ENCODE peak calls at places on chromosomes 16 and 17, in eight cellular contexts. B is HTR-8/SVneo, O is mesendoderm, H is vagina, A is lower leg skin, F is amygdala, C is GM23248, N is uterus. V is an unnamed sample.

GRCh38 chr17:15884731-15885130 is 60.2 kb upstream of the ADORA2B start:
- DNase-seq in N (no peak), C (no peak), A (no peak), H (no peak), F (no peak), O (no peak), B (no peak), V (no peak)

GRCh38 chr16:10130482-10130996 is 51.7 kb downstream of the GRIN2A start:
- DNase-seq in F (no peak), O (no peak), B (no peak), C (no peak), H (no peak), N (no peak), A (no peak), V (no peak)

GRCh38 chr16:19578378-19578851 is 22.9 kb downstream of the VPS35L start:
- DNase-seq in F (peak; percentile 78), C (peak; percentile 22), N (no peak), O (no peak), H (no peak), B (no peak), A (no peak), V (peak; percentile 82)

GRCh38 chr16:19116711-19117449 is 3.1 kb downstream of the ITPRIPL2 start:
- DNase-seq in B (no peak), H (no peak), A (no peak), C (peak; percentile 62), O (no peak), N (no peak), F (no peak), V (no peak)

GRCh38 chr17:55433029-55433628 is 11.5 kb upstream of the MMD start:
- DNase-seq in N (no peak), A (no peak), F (no peak), C (peak; percentile 42), O (peak; percentile 76), B (no peak), H (no peak), V (no peak)

GRCh38 chr16:66948034-66948821 is 12.8 kb upstream of the CES3 start:
- DNase-seq in N (no peak), C (peak; percentile 51), F (peak; percentile 23), A (no peak), O (no peak), H (no peak), B (no peak), V (no peak)

GRCh38 chr17:51013322-51013721 is 107.3 kb downstream of the SPAG9 start:
- DNase-seq in N (no peak), F (no peak), C (no peak), H (no peak), A (no peak), B (no peak), O (no peak), V (no peak)

GRCh38 chr17:82241926-82242697 is 13.3 kb downstream of the SLC16A3 start:
- DNase-seq in H (no peak), F (no peak), C (no peak), A (no peak), O (no peak), B (no peak), N (peak; percentile 82), V (no peak)

GRCh38 chr16:2963611-2964415 is at the start of gene KREMEN2:
- DNase-seq in C (peak; percentile 46), N (no peak), B (peak; percentile 83), H (no peak), A (no peak), O (peak; percentile 90), F (no peak), V (no peak)

GRCh38 chr16:3618782-3619166 is 7.4 kb upstream of the SLX4 start:
- DNase-seq in B (no peak), O (no peak), C (peak; percentile 10), F (no peak), H (no peak), N (no peak), A (no peak), V (no peak)

GRCh38 chr16:89864421-89864820 is 9.0 kb upstream of the TCF25 start:
- DNase-seq in F (no peak), O (no peak), H (no peak), C (peak; percentile 32), N (no peak), A (no peak), B (no peak), V (no peak)

GRCh38 chr16:22318690-22319358 is 21.6 kb downstream of the POLR3E start:
- DNase-seq in N (no peak), A (no peak), C (peak; percentile 54), O (peak; percentile 49), B (peak; percentile 27), F (no peak), H (peak; percentile 64), V (no peak)

GRCh38 chr16:86816930-86817625 is 238.7 kb downstream of the FOXL1 start:
- DNase-seq in A (no peak), F (no peak), H (no peak), N (no peak), C (no peak), O (no peak), B (no peak), V (no peak)

GRCh38 chr16:89890200-89890599 is 16.8 kb downstream of the TCF25 start:
- DNase-seq in O (no peak), C (no peak), B (no peak), F (no peak), N (no peak), H (no peak), A (no peak), V (no peak)

GRCh38 chr16:17343729-17344128 is 127.0 kb downstream of the XYLT1 start:
- DNase-seq in F (no peak), A (no peak), C (no peak), B (no peak), H (no peak), N (no peak), O (no peak), V (no peak)

GRCh38 chr16:52914428-52914827 is 138.3 kb downstream of the CHD9NB start:
- DNase-seq in A (no peak), N (no peak), H (no peak), F (no peak), B (no peak), O (no peak), C (no peak), V (no peak)

GRCh38 chr16:52069866-52070265 is 477.1 kb downstream of the TOX3 start:
- DNase-seq in N (no peak), O (peak; percentile 73), H (no peak), B (no peak), C (peak; percentile 43), A (no peak), F (no peak), V (no peak)

GRCh38 chr17:80649672-80650338 is 105.2 kb downstream of the RPTOR start:
- DNase-seq in N (peak; percentile 50), F (no peak), C (peak; percentile 99), O (peak; percentile 90), B (peak; percentile 59), H (no peak), A (peak; percentile 45), V (peak; percentile 40)

GRCh38 chr17:77957215-77957868 is 1.2 kb upstream of the TNRC6C start:
- DNase-seq in O (peak; percentile 29), B (no peak), N (no peak), A (no peak), H (no peak), C (peak; percentile 55), F (peak; percentile 54), V (no peak)

GRCh38 chr17:78853926-78854394 is 13.3 kb upstream of the USP36 start:
- DNase-seq in H (no peak), C (no peak), O (no peak), A (no peak), B (no peak), N (no peak), F (no peak), V (no peak)

GRCh38 chr16:67822511-67822910 is 15.8 kb downstream of the TSNAXIP1 start:
- DNase-seq in H (no peak), A (no peak), F (no peak), O (no peak), C (peak; percentile 68), N (no peak), B (no peak), V (no peak)

GRCh38 chr17:70165383-70165782 is 3.9 kb upstream of the KCNJ2 start:
- DNase-seq in B (no peak), H (no peak), F (no peak), A (no peak), O (no peak), C (no peak), N (no peak), V (no peak)

GRCh38 chr17:29630630-29631193 is 8.0 kb upstream of the CORO6 start:
- DNase-seq in O (no peak), C (no peak), N (no peak), F (no peak), B (no peak), H (no peak), A (no peak), V (no peak)

GRCh38 chr17:41967141-41967920 is 736 bp downstream of the CNP start:
- DNase-seq in A (no peak), H (no peak), O (peak; percentile 36), B (no peak), F (peak; percentile 94), N (no peak), C (peak; percentile 58), V (peak; percentile 94)

GRCh38 chr17:65027305-65027704 is 29.2 kb downstream of the GNA13 start:
- DNase-seq in B (peak; percentile 78), H (no peak), A (no peak), F (no peak), N (no peak), O (peak; percentile 81), C (peak; percentile 81), V (no peak)

GRCh38 chr17:77679589-77679988 is 278.9 kb upstream of the TNRC6C start:
- DNase-seq in F (no peak), O (no peak), H (no peak), C (no peak), A (no peak), N (no peak), B (no peak), V (no peak)

GRCh38 chr16:4679854-4680636 is 13.3 kb upstream of the NUDT16L1 start:
- DNase-seq in B (no peak), A (peak; percentile 58), F (peak; percentile 14), N (peak; percentile 93), C (peak; percentile 16), O (no peak), H (no peak), V (peak; percentile 21)

GRCh38 chr17:41404024-41404651 is 6.7 kb upstream of the KRT31 start:
- DNase-seq in H (no peak), N (peak; percentile 49), A (no peak), B (peak; percentile 88), F (no peak), C (peak; percentile 97), O (peak; percentile 27), V (no peak)

GRCh38 chr17:31390748-31391495 is 553 bp upstream of the RAB11FIP4 start:
- DNase-seq in O (peak; percentile 32), N (no peak), C (peak; percentile 11), H (no peak), B (no peak), A (peak; percentile 13), F (no peak), V (no peak)

GRCh38 chr16:69904495-69905170 is 46.5 kb upstream of the CLEC18A start:
- DNase-seq in B (no peak), A (no peak), F (no peak), C (no peak), H (no peak), O (peak; percentile 29), N (no peak), V (no peak)

GRCh38 chr17:81511800-81512559 is 619 bp downstream of the ACTG1 start:
- DNase-seq in H (no peak), F (no peak), A (peak; percentile 46), O (no peak), B (no peak), C (peak; percentile 84), N (peak; percentile 22), V (no peak)

GRCh38 chr17:44829558-44830358 is at the start of gene GJC1:
- DNase-seq in B (peak; percentile 55), C (peak; percentile 62), A (no peak), H (no peak), F (no peak), O (peak; percentile 34), N (peak; percentile 60), V (no peak)

GRCh38 chr17:77097772-77098171 is 43.0 kb upstream of the SEC14L1 start:
- DNase-seq in N (no peak), H (no peak), B (no peak), A (no peak), O (no peak), F (no peak), C (no peak), V (no peak)